ENCODE peak calls at places on chromosomes 5 and 9, in six cellular contexts. E is mucosa of descending colon, W is iPS-NIHi11, T is Right ventricle myocardium superior, Q is neural crest cell, I is ovary. H is an unnamed sample.
A peak's percentile ranks its signal among the peaks of the same experiment; 100 is the strongest.

GRCh38 chr9:127504887-127505251 is 53.6 kb downstream of the LRSAM1 start:
- DNase-seq in T (no peak), E (no peak), I (no peak), W (no peak), Q (no peak), H (no peak)

GRCh38 chr5:6554812-6555211 is 78.0 kb downstream of the NSUN2 start:
- DNase-seq in T (no peak), W (no peak), E (no peak), I (no peak), Q (no peak), H (no peak)

GRCh38 chr9:110050925-110051355 is 157.0 kb downstream of the C9orf152 start:
- DNase-seq in W (no peak), T (no peak), I (no peak), E (no peak), Q (no peak), H (no peak)

GRCh38 chr5:5497132-5497748 is 74.8 kb downstream of the ICE1 start:
- DNase-seq in Q (peak; percentile 33), E (no peak), T (peak; percentile 69), W (peak; percentile 64), I (peak; percentile 57), H (peak; percentile 78)

GRCh38 chr5:96572864-96573512 is 89.2 kb upstream of the CAST start:
- DNase-seq in I (no peak), Q (no peak), E (no peak), T (no peak), W (no peak), H (no peak)

GRCh38 chr5:134111741-134112647 is 2.5 kb upstream of the TCF7 start:
- DNase-seq in T (no peak), Q (no peak), E (no peak), W (no peak), I (no peak), H (no peak)

GRCh38 chr5:73892806-73893205 is 266.8 kb downstream of the ARHGEF28 start:
- DNase-seq in T (no peak), E (no peak), I (no peak), W (no peak), Q (no peak), H (no peak)

GRCh38 chr9:111766066-111766465 is 28.7 kb downstream of the SHOC1 start:
- DNase-seq in T (no peak), I (no peak), W (no peak), E (no peak), Q (no peak), H (no peak)

GRCh38 chr9:25904701-25905100 is 226.5 kb upstream of the TUSC1 start:
- DNase-seq in W (no peak), T (no peak), I (no peak), E (no peak), Q (no peak), H (no peak)

GRCh38 chr5:180521101-180521500 is 26.9 kb downstream of the CNOT6 start:
- DNase-seq in T (no peak), E (no peak), W (no peak), I (no peak), Q (no peak), H (no peak)

GRCh38 chr9:77952641-77953341 is 78.8 kb downstream of the GNAQ start:
- DNase-seq in I (no peak), T (no peak), E (no peak), Q (no peak), W (no peak), H (no peak)

GRCh38 chr5:90557871-90558270 is 726 bp upstream of the ADGRV1 start:
- DNase-seq in E (no peak), I (no peak), T (no peak), W (no peak), Q (no peak), H (no peak)

GRCh38 chr5:147675168-147675567 is 107.4 kb downstream of the JAKMIP2 start:
- DNase-seq in Q (no peak), W (no peak), I (no peak), T (no peak), E (no peak), H (no peak)

GRCh38 chr5:140041099-140041491 is 2.0 kb downstream of the NRG2 start:
- DNase-seq in E (no peak), T (no peak), I (no peak), W (no peak), Q (no peak), H (no peak)

GRCh38 chr5:43140286-43140685 is 19.6 kb downstream of the ZNF131 start:
- DNase-seq in E (no peak), I (no peak), Q (no peak), W (no peak), T (no peak), H (no peak)

GRCh38 chr9:35689601-35690446 is at the start of gene TPM2:
- DNase-seq in W (peak; percentile 83), Q (peak; percentile 51), I (peak; percentile 81), T (peak; percentile 85), E (peak; percentile 72), H (peak; percentile 67)

GRCh38 chr5:124315746-124316415 is 430.6 kb downstream of the ZNF608 start:
- DNase-seq in T (no peak), Q (no peak), W (no peak), E (no peak), I (no peak), H (no peak)

GRCh38 chr5:78667461-78668103 is 19.0 kb upstream of the LHFPL2 start:
- DNase-seq in W (no peak), T (no peak), E (no peak), I (no peak), Q (no peak), H (no peak)

GRCh38 chr5:131634666-131634995 is 398 bp downstream of the RAPGEF6 start:
- DNase-seq in W (peak; percentile 74), T (no peak), Q (peak; percentile 53), E (peak; percentile 84), I (no peak), H (no peak)

GRCh38 chr9:112112941-112113399 is 62.1 kb downstream of the SUSD1 start:
- DNase-seq in E (no peak), I (no peak), W (peak; percentile 60), Q (no peak), T (no peak), H (no peak)

GRCh38 chr5:176542596-176543427 is 5.6 kb upstream of the RNF44 start:
- DNase-seq in I (peak; percentile 61), W (peak; percentile 74), T (no peak), E (peak; percentile 75), Q (peak; percentile 14), H (peak; percentile 66)

GRCh38 chr5:112159435-112159834 is 259.6 kb downstream of the EPB41L4A start:
- DNase-seq in W (no peak), E (no peak), T (peak; percentile 77), Q (no peak), I (no peak), H (no peak)

GRCh38 chr5:180648658-180649296 is 623 bp downstream of the FLT4 start:
- DNase-seq in I (no peak), T (peak; percentile 39), Q (peak; percentile 60), W (peak; percentile 92), E (no peak), H (peak; percentile 58)

GRCh38 chr5:128869970-128870747 is 95.1 kb upstream of the SLC27A6 start:
- DNase-seq in W (peak; percentile 21), E (no peak), I (no peak), Q (no peak), T (no peak), H (peak; percentile 5)

GRCh38 chr5:176543428-176544182 is 5.5 kb upstream of the CDHR2 start:
- DNase-seq in T (peak; percentile 90), W (peak; percentile 65), E (peak; percentile 90), Q (peak; percentile 55), I (peak; percentile 83), H (peak; percentile 84)